ENCODE peak calls at places on chromosomes 7 and 10, in nine cellular contexts. K is activated CD4-positive, alpha-beta T cell treated with anti-CD3 and anti-CD28 coated beads for 4 hours; Q is myocyte; U is activated T-cell treated with anti-CD3 and anti-CD28 coated beads for 24 hours; X is activated naive CD4-positive, alpha-beta T cell treated with anti-CD3 and anti-CD28 coated beads, Interleukin-2, amount 10 ng/mL, durations not matched to agents 7 days and 5 days; D is HT1080; C is NCI-H748 treated with DMSO at 0.1 percent for 48 hours; I is central memory CD4-positive, alpha-beta T cell; R is stimulated activated CD4-positive, alpha-beta T cell treated with anti-CD3 and anti-CD28 coated beads, TNF-alpha, amount 100 ng/mL, for 4 hours. G is an unnamed sample.

GRCh38 chr7:128190051-128190640 is 50.9 kb upstream of the LEP start:
- DNase-seq in R (no peak), K (no peak), X (no peak), U (no peak), Q (peak), I (no peak), C (no peak), D (no peak), G (no peak)

GRCh38 chr7:22821702-22822485 is 755 bp downstream of the TOMM7 start:
- DNase-seq in R (no peak), U (no peak), C (no peak), K (no peak), D (peak), Q (peak), X (no peak), I (peak), G (no peak)

GRCh38 chr10:56269181-56269580 is 91.9 kb downstream of the ZWINT start:
- DNase-seq in K (no peak), U (no peak), X (no peak), C (no peak), R (no peak), I (no peak), D (peak), Q (no peak), G (no peak)

GRCh38 chr7:144842377-144842851 is 6.6 kb upstream of the TPK1 start:
- DNase-seq in X (peak), U (no peak), C (no peak), K (no peak), Q (no peak), D (no peak), I (no peak), R (no peak), G (peak)

GRCh38 chr7:36606442-36607205 is 117.7 kb downstream of the AOAH start:
- DNase-seq in Q (no peak), D (no peak), U (no peak), I (no peak), C (no peak), K (no peak), X (no peak), R (no peak), G (no peak)

GRCh38 chr7:103391976-103392375 is 44.5 kb downstream of the PSMC2 start:
- DNase-seq in U (no peak), X (no peak), R (no peak), I (no peak), K (no peak), D (no peak), Q (no peak), C (no peak), G (no peak)

GRCh38 chr7:9870674-9871073 is 1103.0 kb upstream of the PHF14 start:
- DNase-seq in R (no peak), D (no peak), U (no peak), C (no peak), X (no peak), K (no peak), Q (no peak), I (no peak), G (no peak)

GRCh38 chr7:69967699-69968450 is 369.6 kb downstream of the AUTS2 start:
- DNase-seq in C (no peak), U (no peak), K (no peak), I (no peak), X (no peak), Q (no peak), D (no peak), R (no peak), G (no peak)

GRCh38 chr7:129781856-129782256 is 170.3 kb downstream of the NRF1 start:
- DNase-seq in D (no peak), K (no peak), R (no peak), Q (no peak), C (peak), I (no peak), X (peak), U (no peak), G (no peak)

GRCh38 chr7:100061518-100062193 is 12.1 kb downstream of the ZSCAN21 start:
- DNase-seq in Q (peak), K (no peak), C (no peak), I (no peak), D (no peak), U (no peak), X (no peak), R (no peak), G (no peak)